ENCODE peak calls at places on chromosomes 7 and 10, in five cellular contexts. N is body of pancreas, G is psoas muscle, V is lung, A is tibial nerve. B is an unnamed sample.

GRCh38 chr7:84100866-84101265 is 93.7 kb downstream of the SEMA3A start:
- DNase-seq in N (no peak), G (no peak), V (no peak), A (no peak), B (no peak)

GRCh38 chr7:151244871-151245346 is 3.6 kb downstream of the SMARCD3 start:
- DNase-seq in N (no peak), G (peak), V (no peak), A (no peak), B (no peak)

GRCh38 chr10:65294329-65294728 is 1631.5 kb upstream of the LRRTM3 start:
- DNase-seq in N (no peak), G (no peak), V (no peak), A (no peak), B (no peak)

GRCh38 chr7:114533151-114533550 is 118.5 kb downstream of the FOXP2 start:
- DNase-seq in N (no peak), G (no peak), V (no peak), A (no peak), B (no peak)

GRCh38 chr7:143245123-143245522 is 18.1 kb upstream of the GSTK1 start:
- DNase-seq in N (no peak), G (no peak), V (no peak), A (no peak), B (no peak)

GRCh38 chr7:146656988-146657387 is 540.4 kb downstream of the CNTNAP2 start:
- DNase-seq in N (no peak), G (no peak), V (no peak), A (no peak), B (no peak)

GRCh38 chr7:28466341-28466740 is 54.0 kb downstream of the CREB5 start:
- DNase-seq in N (no peak), G (no peak), V (no peak), A (no peak), B (no peak)

GRCh38 chr7:129719980-129720732 is 108.6 kb downstream of the NRF1 start:
- DNase-seq in N (no peak), G (no peak), V (no peak), A (no peak), B (no peak)

GRCh38 chr10:21238717-21239116 is 286.8 kb downstream of the SKIDA1 start:
- DNase-seq in N (no peak), G (no peak), V (no peak), A (no peak), B (no peak)

GRCh38 chr7:22488643-22489462 is 11.1 kb downstream of the STEAP1B start:
- DNase-seq in N (peak), G (peak), V (peak), A (peak), B (peak)

GRCh38 chr10:104028146-104028545 is 57.5 kb downstream of the COL17A1 start:
- DNase-seq in N (no peak), G (no peak), V (no peak), A (no peak), B (peak)

GRCh38 chr7:4738711-4739527 is 36.5 kb upstream of the AP5Z1 start:
- DNase-seq in N (peak), G (no peak), V (peak), A (no peak), B (peak)

GRCh38 chr7:104943502-104944343 is 70.3 kb upstream of the KMT2E start:
- DNase-seq in N (peak), G (no peak), V (peak), A (no peak), B (no peak)

GRCh38 chr10:62044569-62044968 is 143.1 kb downstream of the ARID5B start:
- DNase-seq in N (no peak), G (no peak), V (no peak), A (no peak), B (no peak)
- H3K27ac ChIP-seq in N (no peak), G (peak), V (no peak), A (peak), B (no peak)

GRCh38 chr7:44231088-44231487 is 30.3 kb downstream of the YKT6 start:
- DNase-seq in N (no peak), G (no peak), V (no peak), A (no peak), B (no peak)

GRCh38 chr7:44227911-44228310 is 27.1 kb downstream of the YKT6 start:
- DNase-seq in N (no peak), G (no peak), V (no peak), A (no peak), B (no peak)

GRCh38 chr7:44228571-44229350 is 28.0 kb downstream of the YKT6 start:
- DNase-seq in N (no peak), G (no peak), V (no peak), A (no peak), B (no peak)

GRCh38 chr7:44232396-44232795 is 31.6 kb downstream of the YKT6 start:
- DNase-seq in N (no peak), G (no peak), V (no peak), A (no peak), B (no peak)

GRCh38 chr7:44229546-44230105 is 28.8 kb downstream of the YKT6 start:
- DNase-seq in N (no peak), G (peak), V (no peak), A (no peak), B (no peak)
- H3K27ac ChIP-seq in N (no peak), G (no peak), V (no peak), A (no peak), B (no peak)

GRCh38 chr7:44569958-44570357 is 3.8 kb downstream of the DDX56 start:
- DNase-seq in N (no peak), G (no peak), V (no peak), A (no peak), B (no peak)

GRCh38 chr7:44573464-44574285 is at the start of gene DDX56:
- DNase-seq in N (peak), G (peak), V (peak), A (peak), B (peak)

GRCh38 chr7:44575054-44575453 is 1.3 kb upstream of the DDX56 start:
- DNase-seq in N (no peak), G (no peak), V (no peak), A (no peak), B (no peak)

GRCh38 chr7:44574286-44574872 is 671 bp upstream of the DDX56 start:
- DNase-seq in N (no peak), G (no peak), V (no peak), A (no peak), B (no peak)

DNA sequence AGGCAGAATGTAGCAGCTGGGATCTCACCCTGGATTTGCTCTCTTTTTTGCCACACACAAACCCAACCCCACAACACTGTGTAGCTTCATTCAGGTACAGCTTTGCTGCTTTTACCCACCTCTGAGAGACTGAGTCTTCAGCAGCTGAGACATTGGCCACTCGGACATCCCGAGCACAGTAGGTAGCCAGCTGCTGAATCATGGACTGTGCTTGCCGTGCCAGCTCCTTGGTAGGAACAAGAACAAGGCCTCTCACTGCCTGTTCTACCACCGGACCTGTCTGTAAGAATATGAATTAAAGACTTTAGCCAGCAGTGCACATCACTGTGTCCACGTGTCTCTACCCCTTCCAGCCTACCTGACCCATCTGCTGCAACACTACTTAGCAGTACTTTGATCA is 937 bp downstream of the DDX56 start:
- DNase-seq in N (no peak), G (no peak), V (no peak), A (no peak), B (no peak)
- H3K27ac ChIP-seq in N (no peak), G (peak), V (no peak), A (no peak), B (no peak)

DNA sequence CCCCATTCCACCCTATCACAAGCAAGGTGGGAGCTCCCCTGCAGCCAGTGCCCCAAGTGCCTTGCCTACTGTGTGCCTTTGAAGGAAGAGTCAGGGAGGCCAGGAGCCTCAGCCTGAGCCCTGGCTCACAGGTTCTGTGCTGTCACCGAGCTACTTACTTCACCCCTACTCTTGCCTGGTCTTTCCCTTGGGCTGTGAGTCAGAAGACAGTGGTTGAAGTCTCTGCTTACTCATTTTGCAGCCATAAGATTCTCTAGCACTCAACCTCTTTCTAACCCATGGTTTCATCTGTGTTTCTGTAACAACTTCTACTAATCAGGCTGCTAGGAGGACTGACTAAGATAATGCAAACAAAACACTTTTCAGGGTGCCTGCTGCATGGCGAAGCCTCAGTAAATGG is 114.5 kb downstream of the PLCE1 start:
- DNase-seq in N (no peak), G (no peak), V (no peak), A (no peak), B (no peak)
- H3K27ac ChIP-seq in N (no peak), G (no peak), V (no peak), A (no peak), B (no peak)